ENCODE peak calls at places on chromosomes 6 and 20, in six cellular contexts. Z is fibroblast of the aortic adventitia, J is left colon, C is choroid plexus epithelial cell, L is omental fat pad, A is iris pigment epithelial cell. Q is an unnamed sample.

GRCh38 chr6:127879685-127880084 is 21.2 kb downstream of the THEMIS start:
- DNase-seq in Z (peak), J (no peak), C (peak), L (no peak), A (peak), Q (no peak)

GRCh38 chr6:146829792-146830565 is 231.2 kb downstream of the ADGB start:
- DNase-seq in Z (no peak), J (no peak), C (no peak), L (no peak), A (no peak), Q (no peak)

GRCh38 chr6:36862164-36862847 is 12.3 kb downstream of the PPIL1 start:
- DNase-seq in Z (no peak), J (no peak), C (no peak), L (no peak), A (peak), Q (no peak)

GRCh38 chr6:168589275-168589674 is 148.3 kb downstream of the SMOC2 start:
- DNase-seq in Z (no peak), J (no peak), C (no peak), L (no peak), A (no peak), Q (no peak)

GRCh38 chr6:141552031-141552430 is 580.7 kb upstream of the GJE1 start:
- DNase-seq in Z (no peak), J (no peak), C (peak), L (no peak), A (peak), Q (no peak)

GRCh38 chr20:38109025-38109541 is 56.0 kb downstream of the TGM2 start:
- DNase-seq in Z (peak), J (no peak), C (peak), L (no peak), A (peak), Q (no peak)

GRCh38 chr6:169445661-169446581 is 192.3 kb upstream of the THBS2 start:
- DNase-seq in Z (no peak), J (peak), C (no peak), L (no peak), A (no peak), Q (no peak)

GRCh38 chr6:4936681-4937041 is 67.2 kb downstream of the RPP40 start:
- DNase-seq in Z (peak), J (no peak), C (peak), L (no peak), A (peak), Q (peak)

GRCh38 chr20:38315290-38315966 is 11.5 kb downstream of the BPI start:
- DNase-seq in Z (peak), J (no peak), C (peak), L (no peak), A (peak), Q (no peak)

GRCh38 chr6:37473364-37474095 is 26.2 kb downstream of the CCDC167 start:
- DNase-seq in Z (no peak), J (no peak), C (peak), L (no peak), A (peak), Q (no peak)

GRCh38 chr6:53929340-53930120 is 134.7 kb downstream of the LRRC1 start:
- DNase-seq in Z (no peak), J (no peak), C (no peak), L (no peak), A (no peak), Q (no peak)

GRCh38 chr6:47934023-47934422 is 152.2 kb downstream of the OPN5 start:
- DNase-seq in Z (no peak), J (no peak), C (no peak), L (no peak), A (no peak), Q (no peak)

GRCh38 chr6:151675746-151676459 is 131.6 kb upstream of the ESR1 start:
- DNase-seq in Z (peak), J (peak), C (peak), L (no peak), A (peak), Q (peak)

GRCh38 chr20:44384423-44385027 is 29.0 kb downstream of the HNF4A start:
- DNase-seq in Z (peak), J (peak), C (peak), L (peak), A (peak), Q (peak)